ENCODE peak calls at places on chromosomes 3 and 15, in six cellular contexts. Q is endothelial cell of umbilical vein, I is osteoblast, P is ovary, H is cardiac fibroblast, D is astrocyte. Z is an unnamed sample.
A peak's percentile ranks its signal among the peaks of the same experiment; 100 is the strongest.

GRCh38 chr3:5188419-5189405 is 1.2 kb downstream of the EDEM1 start:
- DNase-seq in Q (peak; percentile 55), I (peak; percentile 78), P (no peak), H (peak; percentile 37), D (no peak), Z (peak; percentile 61)

GRCh38 chr15:74414603-74415338 is 19.0 kb downstream of the SEMA7A start:
- DNase-seq in Q (no peak), I (peak; percentile 78), P (no peak), H (no peak), D (no peak), Z (no peak)

GRCh38 chr3:172161390-172161789 is 122.0 kb downstream of the FNDC3B start:
- DNase-seq in Q (no peak), I (no peak), P (no peak), H (no peak), D (no peak), Z (no peak)

GRCh38 chr3:109336272-109336957 is 931 bp downstream of the DPPA4 start:
- DNase-seq in Q (no peak), I (no peak), P (no peak), H (peak; percentile 59), D (peak; percentile 49), Z (no peak)

GRCh38 chr15:64897345-64897985 is 14.2 kb upstream of the ANKDD1A start:
- DNase-seq in Q (peak; percentile 76), I (no peak), P (peak; percentile 75), H (peak; percentile 79), D (peak; percentile 51), Z (no peak)

GRCh38 chr15:88954431-88955277 is 41.5 kb upstream of the MFGE8 start:
- DNase-seq in Q (no peak), I (peak; percentile 92), P (no peak), H (peak; percentile 90), D (no peak), Z (peak; percentile 23)

GRCh38 chr3:191417457-191417729 is 43.6 kb upstream of the PYDC2 start:
- DNase-seq in Q (no peak), I (no peak), P (no peak), H (no peak), D (no peak), Z (no peak)

GRCh38 chr3:16609927-16610580 is 4.8 kb upstream of the DAZL start:
- DNase-seq in Q (peak; percentile 6), I (no peak), P (no peak), H (peak; percentile 33), D (no peak), Z (no peak)

GRCh38 chr3:26721047-26721446 is 98.5 kb downstream of the LRRC3B start:
- DNase-seq in Q (no peak), I (no peak), P (no peak), H (no peak), D (no peak), Z (no peak)

GRCh38 chr15:65423977-65424679 is 1.4 kb upstream of the IGDCC4 start:
- DNase-seq in Q (no peak), I (peak; percentile 93), P (no peak), H (no peak), D (peak; percentile 56), Z (no peak)

GRCh38 chr15:39115379-39116057 is 465.4 kb upstream of the THBS1 start:
- DNase-seq in Q (no peak), I (peak; percentile 39), P (no peak), H (no peak), D (no peak), Z (no peak)

GRCh38 chr3:128489860-128490649 is 2.9 kb downstream of the GATA2 start:
- DNase-seq in Q (peak; percentile 77), I (peak; percentile 91), P (peak; percentile 55), H (peak; percentile 45), D (no peak), Z (no peak)
- TF ChIP-seq CTCF in Q (no peak), I (no peak), P (no peak), H (no peak), D (no peak), Z (no peak)

GRCh38 chr15:63381301-63382192 is at the start of gene CA12:
- DNase-seq in Q (peak; percentile 46), I (peak; percentile 85), P (peak; percentile 46), H (peak; percentile 53), D (peak; percentile 37), Z (peak; percentile 18)

GRCh38 chr15:63380151-63380827 is 1.4 kb downstream of the CA12 start:
- DNase-seq in Q (no peak), I (peak; percentile 73), P (no peak), H (no peak), D (peak; percentile 15), Z (no peak)

GRCh38 chr15:63380828-63381282 is 791 bp downstream of the CA12 start:
- DNase-seq in Q (no peak), I (no peak), P (no peak), H (no peak), D (peak; percentile 47), Z (no peak)

GRCh38 chr15:63378946-63379345 is 2.7 kb downstream of the CA12 start:
- DNase-seq in Q (no peak), I (no peak), P (no peak), H (no peak), D (no peak), Z (no peak)

DNA sequence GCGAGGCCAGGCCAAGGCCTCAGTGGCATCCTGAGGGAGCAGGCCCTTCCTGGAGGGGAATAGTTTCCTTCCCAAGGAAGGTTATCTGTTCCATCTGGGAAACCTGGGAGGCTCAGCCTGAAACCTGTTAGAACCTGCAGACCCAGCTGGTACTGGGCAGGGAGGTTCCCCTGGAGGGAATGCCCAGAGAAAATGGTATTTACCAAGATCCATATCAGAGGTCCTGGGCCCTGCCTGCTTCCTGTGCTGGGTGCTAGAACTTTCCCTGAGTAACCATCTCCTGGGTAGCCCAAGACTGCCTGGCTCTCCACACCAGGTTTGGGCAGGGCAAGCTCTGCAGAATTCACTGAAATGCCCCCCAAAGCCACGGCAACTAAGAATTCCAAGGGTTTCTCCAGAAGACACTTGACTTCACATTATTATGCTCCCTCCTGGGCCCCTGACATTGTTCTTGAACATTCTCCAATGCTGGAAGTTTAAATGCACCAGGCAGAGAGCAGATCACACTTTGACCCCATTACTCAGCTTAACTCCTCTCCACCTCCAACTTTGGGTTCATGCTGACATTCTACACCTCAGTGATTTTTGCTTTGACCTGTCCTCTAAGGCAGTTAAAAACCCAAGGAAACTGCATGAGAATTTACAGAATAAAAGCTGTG is 2.0 kb downstream of the CA12 start:
- DNase-seq in Q (no peak), I (no peak), P (no peak), H (no peak), D (no peak), Z (no peak)
- H3K4me3 ChIP-seq in Q (no peak overlapping the region), I (peak overlapping the region; percentile 76), P (no peak overlapping the region), H (peak overlapping the region; percentile 70), D (peak overlapping the region; percentile 74), Z (no peak overlapping the region)

GRCh38 chr15:75577401-75578205 is 1.5 kb downstream of the PTPN9 start:
- DNase-seq in Q (peak; percentile 26), I (peak; percentile 38), P (no peak), H (peak; percentile 38), D (no peak), Z (peak; percentile 20)

GRCh38 chr15:75583689-75584088 is 4.6 kb upstream of the PTPN9 start:
- DNase-seq in Q (no peak), I (no peak), P (peak; percentile 51), H (no peak), D (no peak), Z (no peak)

GRCh38 chr15:75584121-75584520 is 5.0 kb upstream of the PTPN9 start:
- DNase-seq in Q (no peak), I (peak; percentile 58), P (peak; percentile 47), H (peak; percentile 11), D (no peak), Z (no peak)

GRCh38 chr15:75578206-75578947 is 738 bp downstream of the PTPN9 start:
- DNase-seq in Q (peak; percentile 11), I (peak; percentile 83), P (peak; percentile 56), H (peak; percentile 10), D (no peak), Z (peak; percentile 74)

GRCh38 chr15:75578948-75579908 is at the start of gene PTPN9:
- DNase-seq in Q (peak; percentile 73), I (peak; percentile 96), P (peak; percentile 84), H (peak; percentile 82), D (peak; percentile 68), Z (peak; percentile 83)
- TF ChIP-seq CTCF in Q (peak; percentile 54), I (peak; percentile 20), P (no peak), H (peak; percentile 33), D (no peak), Z (peak; percentile 58)

GRCh38 chr3:150419959-150420358 is 11.9 kb downstream of the TSC22D2 start:
- DNase-seq in Q (no peak), I (no peak), P (no peak), H (no peak), D (no peak), Z (no peak)
- H3K4me3 ChIP-seq in Q (no peak overlapping the region), I (no peak overlapping the region), P (no peak overlapping the region), H (no peak overlapping the region), D (no peak overlapping the region), Z (no peak overlapping the region)

GRCh38 chr15:50411870-50412269 is 12.3 kb upstream of the USP8 start:
- DNase-seq in Q (no peak), I (no peak), P (no peak), H (no peak), D (no peak), Z (no peak)
- TF ChIP-seq CTCF in Q (no peak), I (no peak), P (no peak), H (no peak), D (no peak), Z (no peak)

DNA sequence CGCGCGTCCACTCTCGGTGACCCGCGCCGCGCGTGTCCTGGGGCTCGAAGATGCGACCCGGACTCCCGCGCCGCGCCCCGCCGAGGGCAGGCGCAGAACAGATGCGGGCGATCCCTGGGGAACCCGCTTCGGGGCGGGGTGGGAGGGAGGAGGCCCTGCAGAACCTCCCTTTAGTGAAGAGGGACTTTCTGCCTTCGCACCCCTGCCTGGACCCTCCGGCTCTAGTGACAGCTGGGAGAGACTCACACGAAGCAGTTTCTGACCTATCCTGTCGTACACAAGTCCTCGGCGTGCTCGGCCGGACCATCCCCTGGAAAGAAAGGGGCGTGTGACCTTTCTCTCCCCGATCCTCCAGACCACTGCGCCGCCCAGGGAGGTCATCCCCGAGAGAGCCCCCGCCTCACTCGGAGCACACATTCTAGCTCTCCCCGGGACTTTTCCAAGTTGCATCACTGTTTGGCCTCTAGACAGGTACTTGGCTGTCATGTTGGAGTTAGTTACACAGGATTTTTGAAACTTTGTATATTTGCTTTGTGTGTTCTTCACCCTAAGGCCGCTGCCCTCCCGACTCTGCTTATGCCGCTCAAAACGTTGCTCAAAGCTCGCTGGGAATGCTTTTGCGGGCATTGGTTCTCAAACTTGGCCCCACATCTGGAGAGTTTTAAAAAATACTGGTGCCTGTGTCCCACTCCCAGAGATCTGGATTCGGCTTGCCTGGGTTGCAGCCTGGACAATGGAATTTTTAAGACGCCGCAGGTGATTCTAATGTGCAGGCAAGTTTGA is 581 bp downstream of the CGNL1 start:
- DNase-seq in Q (peak; percentile 39), I (peak; percentile 87), P (no peak), H (peak; percentile 34), D (no peak), Z (no peak)
- H3K4me3 ChIP-seq in Q (peak overlapping the region; percentile 87), I (peak overlapping the region; percentile 65), P (peak overlapping the region; percentile 87), H (peak overlapping the region; percentile 63), D (peak overlapping the region; percentile 58), Z (no peak overlapping the region)